ENCODE peak calls at places on chromosomes 6 and 20, in nine cellular contexts. B is effector CD8-positive, alpha-beta T cell; G is stromal cell of bone marrow; N is astrocyte of the cerebellum; Z is NAMALWA; O is CD8-positive, alpha-beta memory T cell; L is neural progenitor cell; U is nucleus accumbens; E is RPMI7951. H is an unnamed sample.

GRCh38 chr6:75350156-75350555 is 65.6 kb upstream of the TMEM30A start:
- DNase-seq in B (no peak), G (no peak), N (no peak), Z (no peak), O (no peak), L (no peak), U (no peak), E (no peak), H (no peak)

GRCh38 chr6:111551521-111552231 is 54.0 kb downstream of the TRAF3IP2 start:
- DNase-seq in B (no peak), G (no peak), N (no peak), Z (no peak), O (no peak), L (no peak), U (no peak), E (peak), H (no peak)

GRCh38 chr6:1009041-1009440 is 302.9 kb upstream of the FOXQ1 start:
- DNase-seq in B (no peak), G (no peak), N (no peak), Z (no peak), O (no peak), L (no peak), U (no peak), E (no peak), H (no peak)

GRCh38 chr6:139443226-139444112 is 69.0 kb upstream of the CITED2 start:
- DNase-seq in B (no peak), G (no peak), N (no peak), Z (no peak), O (no peak), L (no peak), U (no peak), E (no peak), H (no peak)

GRCh38 chr20:57137676-57138075 is 128.8 kb downstream of the BMP7 start:
- DNase-seq in B (no peak), G (no peak), N (no peak), Z (no peak), O (no peak), L (no peak), U (no peak), E (no peak), H (no peak)

GRCh38 chr20:46359233-46359751 is 47.1 kb downstream of the ELMO2 start:
- DNase-seq in B (no peak), G (no peak), N (no peak), Z (no peak), O (no peak), L (no peak), U (no peak), E (no peak), H (no peak)

GRCh38 chr6:49606696-49607390 is 29.8 kb downstream of the RHAG start:
- DNase-seq in B (no peak), G (peak), N (peak), Z (peak), O (peak), L (peak), U (peak), E (peak), H (no peak)

GRCh38 chr6:37565267-37566208 is 65.8 kb upstream of the CCDC167 start:
- DNase-seq in B (no peak), G (no peak), N (no peak), Z (peak), O (no peak), L (peak), U (peak), E (peak), H (no peak)

GRCh38 chr6:112563368-112563767 is 216.2 kb downstream of the RFPL4B start:
- DNase-seq in B (no peak), G (no peak), N (peak), Z (no peak), O (no peak), L (no peak), U (no peak), E (peak), H (no peak)

GRCh38 chr20:1823421-1823892 is 71.8 kb upstream of the SIRPA start:
- DNase-seq in B (no peak), G (no peak), N (no peak), Z (no peak), O (no peak), L (no peak), U (no peak), E (no peak), H (no peak)

GRCh38 chr6:36874016-36874442 is 574 bp downstream of the PPIL1 start:
- DNase-seq in B (no peak), G (no peak), N (no peak), Z (no peak), O (no peak), L (no peak), U (no peak), E (no peak), H (no peak)

GRCh38 chr20:24899153-24899552 is 49.9 kb upstream of the CST7 start:
- DNase-seq in B (no peak), G (no peak), N (no peak), Z (no peak), O (no peak), L (no peak), U (no peak), E (no peak), H (no peak)

GRCh38 chr6:84428300-84428907 is 201.0 kb upstream of the CEP162 start:
- DNase-seq in B (no peak), G (peak), N (peak), Z (peak), O (no peak), L (peak), U (no peak), E (peak), H (no peak)

GRCh38 chr6:154012852-154013251 is 26.2 kb upstream of the OPRM1 start:
- DNase-seq in B (no peak), G (no peak), N (no peak), Z (no peak), O (no peak), L (no peak), U (no peak), E (no peak), H (no peak)

GRCh38 chr20:57901526-57901925 is 191.7 kb upstream of the PMEPA1 start:
- DNase-seq in B (no peak), G (no peak), N (no peak), Z (no peak), O (no peak), L (no peak), U (no peak), E (no peak), H (no peak)

GRCh38 chr6:16319813-16320532 is 81.6 kb downstream of the GMPR start:
- DNase-seq in B (peak), G (peak), N (peak), Z (peak), O (peak), L (no peak), U (peak), E (peak), H (peak)

GRCh38 chr6:136506124-136506799 is 44.0 kb downstream of the MAP7 start:
- DNase-seq in B (no peak), G (no peak), N (no peak), Z (no peak), O (no peak), L (no peak), U (no peak), E (no peak), H (no peak)

GRCh38 chr6:127737768-127738167 is 160.8 kb downstream of the C6orf58 start:
- DNase-seq in B (no peak), G (no peak), N (no peak), Z (no peak), O (no peak), L (no peak), U (no peak), E (no peak), H (no peak)

GRCh38 chr6:150667977-150668716 is 68.5 kb downstream of the PLEKHG1 start:
- DNase-seq in B (no peak), G (peak), N (peak), Z (no peak), O (no peak), L (peak), U (peak), E (peak), H (no peak)

GRCh38 chr6:91167846-91168245 is 581.0 kb upstream of the MAP3K7 start:
- DNase-seq in B (no peak), G (no peak), N (no peak), Z (no peak), O (no peak), L (no peak), U (no peak), E (no peak), H (no peak)